ENCODE peak calls at places on chromosomes 2 and 18, in five cellular contexts. Z is cardiac muscle cell, L is glutamatergic neuron, Q is HFFc6, E is psoas muscle. J is an unnamed sample.

GRCh38 chr18:59143441-59143840 is 3.8 kb downstream of the SEC11C start:
- DNase-seq in L (no peak), Z (no peak), E (no peak), Q (peak), J (no peak)

GRCh38 chr2:19355416-19355821 is 3.0 kb downstream of the OSR1 start:
- DNase-seq in Q (no peak), L (no peak), E (no peak), Z (no peak), J (peak)

GRCh38 chr2:38374978-38375377 is 2.1 kb downstream of the ATL2 start:
- DNase-seq in L (no peak), E (no peak), Q (no peak), Z (no peak), J (no peak)

GRCh38 chr2:39593439-39594393 is 72.0 kb upstream of the TMEM178A start:
- DNase-seq in Z (peak), Q (peak), L (no peak), E (no peak), J (no peak)

GRCh38 chr2:151611351-151611750 is 122.9 kb downstream of the NEB start:
- DNase-seq in Z (no peak), E (no peak), Q (no peak), L (no peak), J (no peak)

GRCh38 chr2:36695746-36696415 is 626 bp upstream of the VIT start:
- DNase-seq in E (no peak), L (no peak), Z (peak), Q (peak), J (no peak)

GRCh38 chr2:40243581-40243980 is 208.3 kb downstream of the SLC8A1 start:
- DNase-seq in Q (peak), L (no peak), Z (peak), E (no peak), J (no peak)

GRCh38 chr2:145760781-145761649 is 1241.1 kb upstream of the ZEB2 start:
- DNase-seq in Z (peak), L (no peak), Q (peak), E (no peak), J (no peak)

GRCh38 chr18:8401606-8402005 is 207.6 kb upstream of the RAB12 start:
- DNase-seq in L (no peak), E (no peak), Z (no peak), Q (no peak), J (no peak)

GRCh38 chr2:10400568-10400977 is 47.6 kb downstream of the ODC1 start:
- DNase-seq in E (no peak), Q (no peak), L (no peak), Z (no peak), J (no peak)

GRCh38 chr2:20143263-20143662 is 81.7 kb downstream of the SDC1 start:
- DNase-seq in E (no peak), Q (peak), Z (peak), L (no peak), J (no peak)

GRCh38 chr18:74256190-74256589 is 35.6 kb downstream of the CYB5A start:
- DNase-seq in Q (no peak), L (peak), Z (no peak), E (no peak), J (no peak)

GRCh38 chr2:95574506-95574905 is 17.3 kb upstream of the TRIM43 start:
- DNase-seq in L (no peak), Z (no peak), E (no peak), Q (no peak), J (no peak)

GRCh38 chr18:449374-449773 is 51.1 kb downstream of the COLEC12 start:
- DNase-seq in L (peak), Z (peak), Q (no peak), E (no peak), J (no peak)

GRCh38 chr2:128641421-128642095 is 322.9 kb upstream of the HS6ST1 start:
- DNase-seq in Z (no peak), L (peak), E (no peak), Q (no peak), J (peak)

GRCh38 chr2:168480825-168481585 is 24.9 kb downstream of the CERS6 start:
- DNase-seq in E (no peak), L (no peak), Z (no peak), Q (no peak), J (no peak)

GRCh38 chr2:86525421-86526340 is 37.6 kb downstream of the CHMP3 start:
- DNase-seq in Z (no peak), E (no peak), L (no peak), Q (no peak), J (no peak)

GRCh38 chr2:184879671-184880070 is 281.3 kb downstream of the ZNF804A start:
- DNase-seq in Q (no peak), Z (no peak), L (no peak), E (no peak), J (no peak)

GRCh38 chr2:174826051-174826450 is 61.8 kb upstream of the CHRNA1 start:
- DNase-seq in Q (no peak), Z (no peak), L (no peak), E (no peak), J (no peak)

GRCh38 chr18:22594155-22594690 is 176.5 kb upstream of the CTAGE1 start:
- DNase-seq in Z (no peak), E (no peak), L (no peak), Q (no peak), J (no peak)

GRCh38 chr2:20250436-20250835 is 25.5 kb upstream of the SDC1 start:
- DNase-seq in Q (no peak), E (no peak), Z (no peak), L (no peak), J (no peak)

GRCh38 chr2:26510344-26510973 is 32.5 kb upstream of the OTOF start:
- DNase-seq in E (no peak), Q (no peak), Z (no peak), L (no peak), J (no peak)

DNA sequence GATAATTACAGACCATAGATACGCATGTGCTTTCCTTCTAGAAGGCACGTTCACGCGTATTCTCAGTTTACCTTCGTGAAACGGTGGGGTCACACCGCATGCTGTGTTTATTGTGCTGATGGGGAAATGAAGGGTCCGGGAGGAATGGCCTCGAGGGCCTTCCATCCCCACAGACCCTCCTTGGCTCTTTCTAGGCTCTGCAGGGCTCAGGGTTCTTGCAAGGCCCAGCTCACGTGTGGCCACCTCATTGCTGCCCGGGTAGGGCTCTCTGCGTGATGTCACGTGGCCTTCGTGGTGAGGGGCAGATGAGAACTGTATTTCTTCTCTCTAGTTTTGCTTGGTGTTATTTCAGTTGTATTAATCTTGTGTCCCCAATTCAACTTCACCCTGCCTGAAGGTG is 133.5 kb upstream of the ALKAL2 start:
- DNase-seq in Q (no peak), Z (no peak), L (no peak), E (no peak), J (peak)
- TF ChIP-seq CTCF in Q (no peak), Z (no peak), L (no peak), E (no peak), J (no peak)

GRCh38 chr2:113890253-113891235 is 655 bp downstream of the ACTR3 start:
- DNase-seq in L (peak), Q (peak), E (peak), Z (peak), J (no peak)
- TF ChIP-seq CTCF in L (no peak), Q (peak), E (no peak), Z (no peak), J (no peak)

GRCh38 chr2:23021311-23022120 is 363.5 kb upstream of the KLHL29 start:
- DNase-seq in E (no peak), Q (no peak), L (no peak), Z (no peak), J (no peak)
- TF ChIP-seq CTCF in E (no peak), Q (no peak), L (no peak), Z (no peak), J (no peak)

DNA sequence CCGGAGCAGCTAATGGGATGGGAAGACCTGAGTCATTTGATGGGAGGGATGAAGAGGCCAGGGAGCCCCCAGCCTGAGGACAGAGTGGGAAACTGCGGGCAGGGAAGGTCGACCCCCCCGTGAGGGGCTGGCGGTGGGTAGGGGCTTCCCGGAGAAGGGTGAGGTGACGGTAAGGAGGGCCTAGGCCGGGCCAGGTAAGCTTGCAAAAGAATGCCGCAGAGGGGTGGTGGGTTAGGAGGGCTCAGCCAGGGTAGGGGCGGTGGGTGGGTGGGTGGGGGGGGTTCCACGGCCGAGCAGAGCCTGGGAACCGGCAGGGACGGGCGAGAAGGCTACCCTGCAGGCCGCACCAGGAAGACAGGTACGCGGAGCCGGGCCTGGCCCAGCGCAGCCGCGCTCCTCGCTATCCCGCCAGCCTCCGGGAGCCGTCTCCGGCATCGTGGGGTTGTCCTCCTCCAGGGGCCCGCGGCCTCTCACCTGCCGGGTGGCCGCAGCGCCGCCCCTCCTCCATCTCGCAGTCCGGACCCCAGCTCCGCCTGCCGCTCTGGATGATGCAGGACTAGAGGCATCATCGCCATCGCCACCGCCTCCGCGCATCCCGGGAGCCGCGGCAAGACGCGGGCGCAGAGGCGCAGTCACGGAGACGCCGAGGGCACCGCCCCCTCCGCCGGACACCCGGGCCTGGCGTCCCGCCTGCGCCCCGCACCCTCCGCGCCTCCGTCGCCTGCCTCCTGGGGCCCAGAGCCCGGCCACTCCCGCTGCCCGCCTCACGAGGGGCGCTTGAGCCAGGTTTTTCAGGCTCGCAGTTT is at the start of gene GPR75:
- DNase-seq in L (peak), Q (no peak), Z (peak), E (peak), J (no peak)
- TF ChIP-seq CTCF in L (no peak), Q (no peak), Z (no peak), E (no peak), J (no peak)

GRCh38 chr2:136932700-136933099 is 167.4 kb downstream of the THSD7B start:
- DNase-seq in Q (peak), Z (no peak), L (peak), E (no peak), J (no peak)
- TF ChIP-seq CTCF in Q (peak), Z (peak), L (peak), E (no peak), J (peak)

DNA sequence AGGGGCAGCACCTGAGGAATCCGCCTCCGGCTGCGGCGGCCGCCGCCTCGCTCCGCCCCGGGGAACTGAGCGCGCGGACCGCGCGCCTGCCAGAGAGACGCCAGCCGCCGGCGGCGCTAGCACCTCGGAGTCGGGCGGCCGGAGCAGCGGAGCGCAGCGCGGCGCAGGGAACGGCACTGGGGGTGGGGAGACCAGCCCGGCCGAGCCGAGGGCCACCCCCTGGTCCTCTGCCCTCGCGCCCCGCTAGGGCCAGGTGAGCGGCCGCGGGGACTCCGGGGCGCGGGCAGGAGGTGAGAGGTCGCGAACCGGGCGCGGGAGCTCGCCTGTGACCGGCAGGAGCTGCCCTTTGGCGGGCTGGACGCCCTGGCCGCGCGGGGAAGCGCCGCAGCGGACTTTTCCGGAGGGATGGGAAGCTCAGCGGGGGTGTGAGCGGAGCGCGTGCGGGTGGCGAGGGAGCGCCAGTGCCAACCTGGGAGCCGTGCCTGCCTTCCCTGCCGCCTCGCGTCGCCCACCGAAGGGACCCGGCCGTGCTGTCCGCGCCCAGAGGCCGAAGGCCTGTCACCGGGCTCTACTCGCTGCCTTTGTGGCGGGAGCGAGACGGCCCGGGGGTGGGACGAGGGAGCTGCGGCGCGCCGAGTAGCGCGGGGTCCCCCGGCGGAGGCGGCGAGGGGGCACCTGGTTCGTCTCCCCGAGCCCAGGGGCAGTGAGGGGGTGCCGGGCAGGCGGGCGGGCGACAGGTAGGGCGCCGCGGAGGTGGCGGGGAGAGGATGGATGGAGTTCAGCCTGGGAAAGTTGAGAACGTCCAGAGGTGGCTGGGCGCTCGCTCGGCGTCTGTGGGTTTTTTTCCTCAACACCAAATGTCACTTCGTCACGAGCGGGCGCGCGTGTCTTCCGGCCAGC is at the start of gene GREB1L:
- DNase-seq in Q (peak), E (peak), Z (peak), L (peak), J (no peak)
- TF ChIP-seq CTCF in Q (peak), E (peak), Z (no peak), L (peak), J (peak)

J was measured in osteocyte.